ENCODE peak calls at places on chromosomes 16 and 17, in seven cellular contexts. D, C, K, L, Q, V and U are unnamed samples.

GRCh38 chr16:72501739-72502653 is 330.0 kb upstream of the PMFBP1 start:
- DNase-seq in L (peak; percentile 73), Q (peak; percentile 47), D (peak; percentile 75), C (no peak), V (peak; percentile 42), K (peak; percentile 56), U (peak; percentile 77)

GRCh38 chr16:88783391-88784073 is 1.5 kb downstream of the PIEZO1 start:
- DNase-seq in L (no peak), K (no peak), C (no peak), D (no peak), Q (no peak), V (no peak), U (no peak)

GRCh38 chr17:38575781-38576180 is 30.0 kb downstream of the SRCIN1 start:
- DNase-seq in Q (no peak), D (no peak), C (no peak), L (no peak), V (no peak), K (no peak), U (no peak)

GRCh38 chr17:49963626-49964538 is 5.1 kb upstream of the DLX4 start:
- DNase-seq in D (no peak), V (no peak), K (no peak), C (no peak), Q (no peak), L (no peak), U (no peak)

GRCh38 chr16:19284207-19284606 is 1.3 kb upstream of the CLEC19A start:
- DNase-seq in K (peak; percentile 63), V (no peak), L (no peak), D (no peak), Q (no peak), C (no peak), U (peak; percentile 89)

GRCh38 chr17:80961516-80961915 is 30.1 kb upstream of the CHMP6 start:
- DNase-seq in L (no peak), K (no peak), D (no peak), Q (no peak), C (no peak), V (no peak), U (no peak)

GRCh38 chr17:1604831-1605528 is 23.7 kb downstream of the SLC43A2 start:
- DNase-seq in K (no peak), Q (no peak), C (no peak), L (peak; percentile 35), V (no peak), D (no peak), U (no peak)

GRCh38 chr17:82397449-82398335 is 20.5 kb upstream of the HEXD start:
- DNase-seq in K (no peak), L (no peak), C (no peak), V (no peak), D (no peak), Q (no peak), U (no peak)

GRCh38 chr16:68781784-68782183 is 44.7 kb downstream of the CDH1 start:
- DNase-seq in L (no peak), V (no peak), Q (no peak), D (no peak), C (no peak), K (no peak), U (no peak)

GRCh38 chr17:33038740-33039139 is 47.1 kb downstream of the SPACA3 start:
- DNase-seq in L (no peak), Q (peak; percentile 76), C (peak; percentile 31), V (no peak), D (peak; percentile 73), K (peak; percentile 15), U (peak; percentile 42)

GRCh38 chr17:40382251-40382650 is 17.7 kb upstream of the GJD3 start:
- DNase-seq in K (no peak), Q (no peak), L (no peak), V (no peak), C (no peak), D (no peak), U (no peak)

GRCh38 chr16:27822529-27823437 is 240.7 kb downstream of the GSG1L start:
- DNase-seq in C (no peak), V (no peak), K (no peak), Q (no peak), L (no peak), D (no peak), U (no peak)

DNA sequence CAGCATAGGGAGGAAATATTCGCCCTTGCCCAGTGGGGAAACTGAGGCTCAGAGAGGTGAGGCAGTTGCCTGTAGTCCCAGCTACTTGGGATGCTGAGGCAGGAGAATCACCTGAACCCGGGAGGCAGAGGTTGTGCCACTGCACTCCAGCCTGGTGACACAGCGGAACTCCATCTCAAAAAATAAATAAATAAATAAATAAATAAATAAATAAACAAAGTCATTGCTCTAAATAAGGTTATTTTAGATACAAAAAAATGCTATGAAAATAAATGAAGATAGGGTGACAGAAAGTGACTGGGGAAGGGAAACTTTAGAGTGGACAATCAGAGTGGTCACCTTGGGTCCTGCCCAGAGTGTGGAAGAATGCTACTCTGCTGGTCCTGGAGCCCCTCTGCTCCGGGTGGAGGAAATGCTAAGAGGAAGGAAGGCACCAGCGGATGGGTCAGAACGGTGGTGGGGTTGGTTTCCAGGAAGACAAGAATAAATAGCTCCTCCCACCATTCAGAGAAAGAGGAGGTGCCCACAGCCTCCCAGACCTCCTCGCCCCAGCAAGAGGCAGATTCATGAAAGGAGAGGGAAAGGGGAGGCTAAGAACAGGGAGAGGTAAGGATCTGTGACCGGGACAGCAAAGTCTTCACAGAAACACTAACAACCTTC is 17.6 kb downstream of the TRPV3 start:
- DNase-seq in V (no peak), D (no peak), Q (peak; percentile 25), C (no peak), K (no peak), L (no peak), U (no peak)
- TF ChIP-seq JUND in V (no peak), D (no peak), Q (no peak), C (no peak), K (no peak), L (no peak), U (no peak)

GRCh38 chr17:61770752-61771533 is 92.4 kb downstream of the BRIP1 start:
- DNase-seq in Q (no peak), L (no peak), D (no peak), V (no peak), C (no peak), K (no peak), U (no peak)
- TF ChIP-seq JUND in Q (no peak), L (no peak), D (no peak), V (no peak), C (no peak), K (no peak), U (no peak)

DNA sequence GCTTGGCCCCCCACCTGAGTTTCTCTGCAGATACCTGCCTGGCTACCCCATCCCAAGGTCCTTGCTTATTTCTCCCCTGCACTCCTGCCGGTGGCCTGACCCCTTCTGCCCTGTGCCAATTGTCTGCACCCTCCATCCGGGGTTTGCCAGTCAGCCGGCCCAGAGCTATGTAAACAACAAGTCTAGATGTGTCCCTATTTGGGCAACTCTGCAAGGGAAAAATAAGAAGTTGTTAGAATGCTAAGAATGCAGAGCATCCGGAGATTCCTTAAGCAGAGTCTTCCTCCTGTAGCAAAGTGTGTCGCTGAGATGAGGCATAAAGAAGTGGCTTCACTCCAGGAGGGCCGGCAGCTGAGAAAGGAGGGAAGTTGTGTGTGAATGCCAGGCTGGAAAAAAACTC is 46.6 kb downstream of the RGS9 start:
- DNase-seq in L (no peak), Q (no peak), D (no peak), V (no peak), C (peak; percentile 62), K (no peak), U (peak; percentile 80)
- TF ChIP-seq JUND in L (no peak), Q (no peak), D (peak; percentile 20), V (no peak), C (no peak), K (no peak), U (no peak)

DNA sequence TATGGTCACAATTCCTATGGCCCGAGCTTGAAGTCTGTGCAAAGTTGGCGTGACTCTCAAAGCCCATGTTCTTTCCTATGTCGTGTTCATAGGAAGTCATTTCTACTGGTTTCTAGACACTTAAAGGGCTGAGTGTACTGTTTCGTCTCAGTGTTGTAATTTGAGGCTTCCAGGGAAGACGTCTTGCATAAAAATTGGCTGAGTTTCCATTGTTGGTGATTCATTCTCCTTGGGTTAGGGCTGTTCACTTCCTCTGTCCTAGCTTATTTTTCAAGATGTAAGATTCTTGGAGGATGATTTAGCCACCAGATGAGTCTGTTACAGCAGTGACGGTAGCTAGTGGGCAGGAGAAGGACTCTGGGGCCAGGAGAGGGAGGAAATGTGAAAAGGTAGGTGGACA is 43.1 kb downstream of the PIK3R5 start:
- DNase-seq in V (no peak), L (no peak), C (no peak), Q (no peak), D (no peak), K (no peak), U (no peak)
- TF ChIP-seq JUND in V (no peak), L (no peak), C (no peak), Q (no peak), D (peak; percentile 49), K (no peak), U (no peak)

GRCh38 chr17:72840019-72840418 is 252.5 kb downstream of the SLC39A11 start:
- DNase-seq in D (no peak), K (no peak), V (no peak), L (no peak), Q (no peak), C (no peak), U (no peak)
- TF ChIP-seq JUND in D (no peak), K (no peak), V (no peak), L (no peak), Q (no peak), C (no peak), U (no peak)